ENCODE peak calls at places on chromosomes 7 and 10, in five cellular contexts. E is K562, L is endothelial cell of umbilical vein, Z is HepG2, U is GM12878. C is an unnamed sample.

GRCh38 chr7:106424476-106425016 is 139.8 kb upstream of the NAMPT start:
- DNase-seq in E (no peak), L (no peak), Z (no peak), U (no peak), C (no peak)

GRCh38 chr7:101547022-101547915 is 81.8 kb downstream of the MYL10 start:
- DNase-seq in E (no peak), L (no peak), Z (no peak), U (no peak), C (no peak)

GRCh38 chr10:31741473-31741872 is 187.2 kb downstream of the ARHGAP12 start:
- DNase-seq in E (no peak), L (no peak), Z (no peak), U (no peak), C (no peak)

GRCh38 chr7:30970074-30970473 is 6.3 kb downstream of the GHRHR start:
- DNase-seq in E (no peak), L (no peak), Z (no peak), U (no peak), C (no peak)

GRCh38 chr10:772227-772637 is 82.8 kb upstream of the DIP2C start:
- DNase-seq in E (no peak), L (no peak), Z (no peak), U (no peak), C (no peak)

GRCh38 chr7:151436446-151437162 is 3.3 kb downstream of the CRYGN start:
- DNase-seq in E (no peak), L (no peak), Z (no peak), U (no peak), C (no peak)

GRCh38 chr10:125158528-125159485 is 1.6 kb downstream of the CTBP2 start:
- DNase-seq in E (peak; percentile 60), L (peak; percentile 76), Z (no peak), U (no peak), C (peak; percentile 52)

GRCh38 chr10:30231071-30231652 is 117.9 kb downstream of the MTPAP start:
- DNase-seq in E (no peak), L (no peak), Z (peak; percentile 13), U (no peak), C (no peak)

GRCh38 chr10:31650010-31650409 is 278.6 kb downstream of the ARHGAP12 start:
- DNase-seq in E (no peak), L (peak; percentile 95), Z (no peak), U (no peak), C (peak; percentile 14)

GRCh38 chr7:141074997-141075396 is 1.1 kb downstream of the TMEM178B start:
- DNase-seq in E (no peak), L (no peak), Z (no peak), U (no peak), C (no peak)
- TF ChIP-seq MYC in E (no peak), L (no peak), Z (no peak), U (no peak), C (no peak)

DNA sequence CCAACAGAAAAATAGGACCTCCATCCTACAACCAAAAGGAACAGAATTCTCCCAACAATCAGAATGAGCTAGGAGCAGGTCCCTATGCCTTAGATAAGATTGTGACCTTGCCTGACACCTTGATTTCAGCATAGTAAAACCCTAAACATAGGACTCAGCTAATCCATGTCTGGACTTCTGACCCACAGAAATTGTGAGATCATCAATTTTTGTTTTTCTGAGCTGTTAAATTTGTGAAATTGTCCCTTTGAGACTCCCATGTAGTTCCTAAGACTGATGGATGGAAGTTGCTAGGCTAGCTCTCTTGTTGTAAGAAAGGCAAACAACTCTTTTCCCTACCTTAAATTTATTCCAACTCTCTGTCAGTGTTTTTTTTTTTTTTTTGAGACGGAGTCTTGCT is 244.2 kb downstream of the EXOC4 start:
- DNase-seq in E (no peak), L (no peak), Z (no peak), U (no peak), C (no peak)
- TF ChIP-seq MYC in E (no peak), L (no peak), Z (no peak), U (no peak), C (no peak)

GRCh38 chr10:129963831-129964501 is at the start of gene EBF3:
- DNase-seq in E (peak; percentile 22), L (peak; percentile 48), Z (no peak), U (no peak), C (peak; percentile 31)
- TF ChIP-seq MYC in E (no peak), L (no peak), Z (no peak), U (no peak), C (no peak)

GRCh38 chr10:113947138-113948011 is 92.9 kb downstream of the NHLRC2 start:
- DNase-seq in E (peak; percentile 53), L (no peak), Z (no peak), U (no peak), C (peak; percentile 23)
- TF ChIP-seq MYC in E (no peak), L (no peak), Z (no peak), U (no peak), C (no peak)

GRCh38 chr7:135195968-135196629 is 15.2 kb downstream of the WDR91 start:
- DNase-seq in E (no peak), L (no peak), Z (no peak), U (no peak), C (no peak)

GRCh38 chr7:135192914-135193536 is 18.3 kb downstream of the WDR91 start:
- DNase-seq in E (no peak), L (no peak), Z (no peak), U (no peak), C (no peak)

GRCh38 chr7:135197343-135197742 is 14.0 kb downstream of the WDR91 start:
- DNase-seq in E (no peak), L (no peak), Z (no peak), U (no peak), C (no peak)

GRCh38 chr7:135193615-135194081 is 17.7 kb downstream of the WDR91 start:
- DNase-seq in E (no peak), L (no peak), Z (peak; percentile 40), U (no peak), C (no peak)

GRCh38 chr7:135194494-135195095 is 16.7 kb downstream of the WDR91 start:
- DNase-seq in E (no peak), L (no peak), Z (no peak), U (no peak), C (no peak)
- TF ChIP-seq MYC in E (no peak), L (no peak), Z (no peak), U (no peak), C (no peak)

GRCh38 chr10:71646592-71647292 is 72.8 kb downstream of the C10orf105 start:
- DNase-seq in E (no peak), L (no peak), Z (no peak), U (no peak), C (no peak)

GRCh38 chr10:71646051-71646450 is 73.5 kb downstream of the C10orf105 start:
- DNase-seq in E (no peak), L (no peak), Z (no peak), U (no peak), C (no peak)

GRCh38 chr10:71643904-71644303 is 75.7 kb downstream of the C10orf105 start:
- DNase-seq in E (no peak), L (no peak), Z (no peak), U (no peak), C (no peak)

GRCh38 chr10:71641986-71642385 is 77.6 kb downstream of the C10orf105 start:
- DNase-seq in E (no peak), L (no peak), Z (no peak), U (no peak), C (no peak)

DNA sequence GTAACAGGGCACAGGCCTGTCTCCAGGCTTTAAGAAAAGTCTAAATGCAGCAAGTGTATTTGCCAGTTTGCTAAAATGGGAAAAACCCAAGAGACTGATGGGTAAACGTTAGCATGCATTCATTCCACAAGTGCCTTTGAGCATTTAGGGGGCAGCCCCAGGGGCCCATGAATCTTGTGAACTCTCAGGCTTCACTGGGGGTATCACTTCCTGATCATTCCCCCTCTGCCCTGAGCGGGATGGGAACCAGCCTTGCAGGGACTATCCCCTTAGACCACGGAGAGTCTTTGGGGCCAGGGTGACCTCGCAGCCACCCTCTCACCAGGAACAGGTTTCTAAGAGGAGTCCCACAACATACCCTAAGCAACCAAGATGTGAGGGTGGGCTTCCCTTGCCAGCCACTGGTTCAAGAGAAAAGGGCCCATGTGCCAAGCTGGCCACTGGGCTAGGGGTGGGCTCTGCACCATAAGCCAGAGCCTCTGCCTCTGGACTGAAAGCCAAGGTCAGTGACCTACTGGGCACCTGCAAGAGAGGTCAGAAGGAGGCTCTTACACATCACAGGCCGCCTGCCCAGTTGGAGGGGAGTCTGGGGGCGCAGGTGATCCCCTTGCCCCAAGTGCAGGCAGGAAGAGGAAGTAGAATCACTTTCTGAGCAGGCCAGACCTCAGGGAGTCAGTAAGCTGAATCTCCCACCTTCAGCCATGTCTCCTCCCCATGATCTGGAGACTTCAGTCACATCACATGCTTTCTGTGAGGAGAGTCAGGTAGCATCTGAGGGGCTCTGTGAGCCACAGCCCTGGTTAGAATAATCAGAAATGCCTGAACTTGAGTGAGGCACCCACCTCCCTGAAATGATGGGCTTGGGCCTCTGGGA is 75.0 kb downstream of the C10orf105 start:
- DNase-seq in E (no peak), L (no peak), Z (no peak), U (peak; percentile 49), C (no peak)
- TF ChIP-seq MYC in E (no peak), L (no peak), Z (no peak), U (no peak), C (no peak)

GRCh38 chr10:51696251-51696650 is 3.1 kb downstream of the CSTF2T start:
- DNase-seq in E (no peak), L (no peak), Z (no peak), U (no peak), C (no peak)
- TF ChIP-seq MYC in E (no peak), L (no peak), Z (no peak), U (no peak), C (no peak)

GRCh38 chr7:99943641-99944507 is 14.5 kb upstream of the GJC3 start:
- DNase-seq in E (no peak), L (no peak), Z (no peak), U (no peak), C (no peak)
- TF ChIP-seq MYC in E (no peak), L (no peak), Z (no peak), U (no peak), C (no peak)

C was measured in A549.